ENCODE peak calls at places on chromosomes 16 and 17, in four cellular contexts. C is CD8-positive, alpha-beta T cell; P is IMR-90; L is K562. U is an unnamed sample. For H3K4me1 and H3K9me3, the result is how much of the 10 kb centered on the place peaks cover.

GRCh38 chr16:57140866-57141668 is 44.8 kb downstream of the PSME3IP1 start:
- DNase-seq in C (no peak), P (no peak), L (peak), U (no peak)

GRCh38 chr16:63890072-63890471 is 1231.8 kb downstream of the CDH11 start:
- DNase-seq in C (no peak), P (peak), L (no peak), U (peak)

GRCh38 chr16:85505794-85506339 is 107.3 kb upstream of the GSE1 start:
- DNase-seq in C (no peak), P (no peak), L (no peak), U (no peak)

GRCh38 chr17:5838661-5839300 is 231.4 kb upstream of the WSCD1 start:
- DNase-seq in C (no peak), P (no peak), L (no peak), U (no peak)

GRCh38 chr16:63617047-63617989 is 1504.5 kb downstream of the CDH11 start:
- DNase-seq in C (no peak), P (no peak), L (no peak), U (no peak)

GRCh38 chr16:85626191-85626951 is 13.2 kb downstream of the GSE1 start:
- DNase-seq in C (no peak), P (no peak), L (no peak), U (no peak)

GRCh38 chr17:57810740-57811632 is 38.9 kb downstream of the MRPS23 start:
- DNase-seq in C (no peak), P (peak), L (no peak), U (peak)

GRCh38 chr17:55152236-55152635 is 112.5 kb upstream of the HLF start:
- DNase-seq in C (no peak), P (peak), L (no peak), U (no peak)

GRCh38 chr16:86566966-86567700 is 504 bp downstream of the FOXC2 start:
- DNase-seq in C (no peak), P (peak), L (no peak), U (peak)

GRCh38 chr16:84386044-84386443 is 17.7 kb downstream of the ATP2C2 start:
- DNase-seq in C (no peak), P (no peak), L (no peak), U (no peak)

GRCh38 chr17:57911834-57912673 is 43.2 kb downstream of the CUEDC1 start:
- DNase-seq in C (no peak), P (no peak), L (no peak), U (peak)

GRCh38 chr17:75153854-75154194 is 488 bp downstream of the JPT1 start:
- DNase-seq in C (no peak), P (no peak), L (no peak), U (no peak)

GRCh38 chr16:85417156-85417860 is 195.8 kb upstream of the GSE1 start:
- DNase-seq in C (no peak), P (no peak), L (no peak), U (no peak)

GRCh38 chr17:49193513-49194296 is 16.7 kb downstream of the GNGT2 start:
- DNase-seq in C (no peak), P (peak), L (peak), U (no peak)

GRCh38 chr17:83118071-83118841 is 38.8 kb downstream of the METRNL start:
- DNase-seq in C (no peak), P (no peak), L (no peak), U (no peak)

GRCh38 chr17:15368605-15369004 is 27.2 kb upstream of the TEKT3 start:
- DNase-seq in C (no peak), P (no peak), L (no peak), U (no peak)

GRCh38 chr16:68728558-68728957 is 8.5 kb upstream of the CDH1 start:
- DNase-seq in C (no peak), P (no peak), L (no peak), U (no peak)

GRCh38 chr17:77436058-77436442 is 295.3 kb downstream of the SEC14L1 start:
- DNase-seq in C (no peak), P (peak), L (no peak), U (peak)

GRCh38 chr17:36602924-36603384 is 1.6 kb downstream of the MRM1 start:
- DNase-seq in C (peak), P (peak), L (peak), U (peak)

GRCh38 chr16:4378202-4378666 is 6.6 kb downstream of the VASN start:
- DNase-seq in C (no peak), P (no peak), L (peak), U (no peak)

GRCh38 chr16:54817432-54817831 is 113.2 kb upstream of the IRX5 start:
- DNase-seq in C (no peak), P (no peak), L (peak), U (peak)

GRCh38 chr16:15682105-15682570 is 32.1 kb downstream of the NDE1 start:
- DNase-seq in C (peak), P (peak), L (peak), U (peak)

GRCh38 chr17:74271902-74272563 is 2.0 kb upstream of the DNAI2 start:
- DNase-seq in C (no peak), P (no peak), L (no peak), U (peak)

GRCh38 chr17:16923097-16923903 is 48.6 kb downstream of the TNFRSF13B start:
- DNase-seq in C (no peak), P (no peak), L (no peak), U (no peak)

GRCh38 chr16:30526137-30526822 is at the start of gene ZNF768:
- DNase-seq in C (peak), P (no peak), L (peak), U (peak)

GRCh38 chr17:30571921-30572320 is 94.7 kb downstream of the GOSR1 start:
- DNase-seq in C (no peak), P (no peak), L (no peak), U (no peak)

GRCh38 chr16:85363427-85363826 is 249.7 kb upstream of the GSE1 start:
- DNase-seq in C (no peak), P (no peak), L (no peak), U (no peak)

GRCh38 chr17:77424585-77425344 is 284.0 kb downstream of the SEC14L1 start:
- DNase-seq in C (no peak), P (peak), L (peak), U (peak)

GRCh38 chr17:74296548-74296936 is 22.5 kb downstream of the DNAI2 start:
- DNase-seq in C (no peak), P (peak), L (peak), U (peak)

GRCh38 chr16:59046335-59046734 is 312.2 kb upstream of the GOT2 start:
- DNase-seq in C (no peak), P (peak), L (no peak), U (no peak)

GRCh38 chr17:4634981-4635380 is 6.5 kb downstream of the ALOX15 start:
- DNase-seq in C (no peak), P (no peak), L (no peak), U (no peak)

GRCh38 chr16:85716680-85717038 is 27.9 kb upstream of the GINS2 start:
- DNase-seq in C (no peak), P (no peak), L (no peak), U (peak)

GRCh38 chr17:32671891-32672290 is 185.1 kb downstream of the CDK5R1 start:
- DNase-seq in C (no peak), P (no peak), L (no peak), U (no peak)

GRCh38 chr17:63479495-63480184 is 2.8 kb downstream of the ACE start:
- DNase-seq in C (no peak), P (no peak), L (no peak), U (no peak)

GRCh38 chr16:17773698-17774101 is 302.9 kb upstream of the XYLT1 start:
- DNase-seq in C (no peak), P (peak), L (no peak), U (no peak)

DNA sequence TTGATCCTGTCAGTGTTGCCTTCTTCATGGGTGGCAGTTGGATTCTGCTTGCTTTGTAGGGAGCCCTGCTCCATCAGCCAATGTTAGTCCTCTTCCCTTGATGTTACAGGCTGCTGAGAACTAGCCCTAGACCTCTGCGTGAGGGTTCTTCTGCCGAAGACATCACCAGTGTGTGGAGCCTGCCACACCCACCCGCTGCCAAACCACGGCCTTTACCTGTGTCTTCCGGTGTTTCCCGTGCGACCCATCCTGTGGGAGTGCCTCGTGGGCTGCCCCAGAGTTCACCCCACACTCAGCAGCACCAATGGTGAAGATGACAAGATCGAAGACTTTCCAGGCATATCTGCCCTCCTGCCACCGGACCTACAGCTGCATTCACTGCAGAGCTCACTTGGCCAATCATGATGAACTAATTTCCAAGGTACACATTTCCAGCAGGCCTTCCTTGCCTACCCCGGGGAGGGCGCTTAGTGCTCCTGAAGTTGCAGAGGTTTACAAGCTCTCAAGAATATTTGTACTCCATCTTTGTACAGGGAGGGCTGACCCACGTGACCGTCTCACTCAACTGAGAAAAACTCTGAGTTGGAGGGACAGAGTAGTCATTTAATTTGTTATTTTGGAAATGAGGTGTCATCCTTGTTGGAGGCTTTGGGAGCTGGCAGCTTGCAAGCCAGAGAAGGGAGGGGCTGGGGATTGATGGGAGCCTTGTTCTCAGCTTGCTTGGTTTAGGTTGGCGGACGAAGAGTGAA is 21.8 kb downstream of the YPEL2 start:
- DNase-seq in C (no peak), P (no peak), L (no peak), U (no peak)
- H3K4me1 ChIP-seq in C (half or more), P (under half), L (under half), U (under half)

GRCh38 chr16:35210681-35211433 is 1751.4 kb downstream of the TP53TG3F start:
- DNase-seq in C (no peak), P (no peak), L (no peak), U (no peak)
- H3K9me3 ChIP-seq in C (under half), P (under half), L (under half), U (under half)

DNA sequence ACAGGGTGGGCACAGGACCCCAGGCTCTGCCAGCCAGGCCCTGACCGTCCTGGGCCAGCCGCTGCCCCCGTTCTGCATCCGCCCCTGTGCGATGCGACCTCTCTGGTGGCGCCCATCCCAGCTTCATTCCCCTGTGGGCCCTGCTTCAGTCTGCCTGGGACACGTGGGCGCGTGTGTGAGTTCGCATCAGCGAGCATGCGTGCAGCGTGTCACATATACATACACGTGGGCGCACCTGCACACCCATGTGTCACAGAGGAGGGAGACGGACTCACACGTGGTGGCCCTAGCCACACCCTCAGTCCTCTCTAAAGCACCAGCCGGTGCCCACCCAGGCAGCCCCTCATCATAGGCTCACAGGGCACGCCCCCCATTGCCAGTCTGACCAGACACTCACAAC is 9.8 kb upstream of the CDH15 start:
- DNase-seq in C (no peak), P (no peak), L (no peak), U (no peak)
- H3K4me1 ChIP-seq in C (under half), P (under half), L (half or more), U (under half)

GRCh38 chr17:8916470-8916869 is 49.0 kb upstream of the PIK3R6 start:
- DNase-seq in C (no peak), P (no peak), L (no peak), U (no peak)

GRCh38 chr17:8921147-8921546 is 44.4 kb downstream of the PIK3R5 start:
- DNase-seq in C (no peak), P (no peak), L (no peak), U (no peak)

GRCh38 chr17:8922451-8922850 is 43.1 kb downstream of the PIK3R5 start:
- DNase-seq in C (no peak), P (peak), L (no peak), U (no peak)

GRCh38 chr17:8922923-8923322 is 42.6 kb downstream of the PIK3R5 start:
- DNase-seq in C (no peak), P (no peak), L (no peak), U (no peak)

DNA sequence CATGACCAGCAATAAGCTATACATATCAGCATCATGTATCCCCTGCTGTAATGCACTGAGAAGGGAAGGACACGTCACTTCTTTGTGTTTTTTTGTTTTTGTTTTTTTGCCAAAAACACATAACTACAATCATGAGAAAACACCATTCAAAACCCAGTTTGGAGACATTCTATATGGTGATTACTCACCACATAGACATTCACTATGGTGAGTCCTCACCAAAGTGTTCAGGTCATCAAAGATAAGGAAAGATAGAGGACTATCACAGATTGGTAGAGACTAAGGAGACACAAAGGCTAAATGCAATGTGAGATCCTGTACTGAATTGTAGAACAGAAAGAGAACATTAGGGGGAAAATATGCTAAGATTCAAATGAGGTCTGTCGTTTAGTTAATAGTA is 46.7 kb downstream of the PIK3R5 start:
- DNase-seq in C (no peak), P (no peak), L (no peak), U (no peak)
- H3K9me3 ChIP-seq in C (under half), P (under half), L (under half), U (under half)

GRCh38 chr17:61313515-61314326 is 85.9 kb upstream of the TBX2 start:
- DNase-seq in C (no peak), P (no peak), L (no peak), U (no peak)
- H3K4me1 ChIP-seq in C (under half), P (under half), L (under half), U (under half)

DNA sequence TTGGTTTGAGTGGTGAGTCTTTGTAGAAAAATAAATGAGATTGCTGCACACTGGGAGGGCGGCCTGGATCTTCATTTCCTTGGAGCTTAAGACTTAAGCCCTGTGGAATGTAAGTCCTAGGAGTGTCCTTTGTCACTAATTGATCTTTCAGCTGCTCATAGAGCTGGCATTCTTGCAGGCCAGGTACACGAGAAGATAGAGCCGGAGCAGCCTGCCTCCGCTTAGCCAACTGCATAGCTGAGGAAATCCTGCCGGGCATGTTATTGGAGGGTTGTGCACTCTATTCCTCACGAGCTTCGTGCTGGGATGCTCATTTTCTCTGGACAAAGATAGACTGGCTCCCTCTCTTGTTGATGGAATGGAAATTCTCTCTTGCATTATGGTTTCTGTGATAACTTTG is 76.8 kb downstream of the RPA1 start:
- DNase-seq in C (no peak), P (no peak), L (no peak), U (peak)
- H3K9me3 ChIP-seq in C (under half), P (under half), L (under half), U (under half)

GRCh38 chr17:1208966-1209365 is 29.2 kb upstream of the ABR start:
- DNase-seq in C (no peak), P (no peak), L (no peak), U (no peak)
- H3K4me1 ChIP-seq in C (under half), P (under half), L (under half), U (under half)

DNA sequence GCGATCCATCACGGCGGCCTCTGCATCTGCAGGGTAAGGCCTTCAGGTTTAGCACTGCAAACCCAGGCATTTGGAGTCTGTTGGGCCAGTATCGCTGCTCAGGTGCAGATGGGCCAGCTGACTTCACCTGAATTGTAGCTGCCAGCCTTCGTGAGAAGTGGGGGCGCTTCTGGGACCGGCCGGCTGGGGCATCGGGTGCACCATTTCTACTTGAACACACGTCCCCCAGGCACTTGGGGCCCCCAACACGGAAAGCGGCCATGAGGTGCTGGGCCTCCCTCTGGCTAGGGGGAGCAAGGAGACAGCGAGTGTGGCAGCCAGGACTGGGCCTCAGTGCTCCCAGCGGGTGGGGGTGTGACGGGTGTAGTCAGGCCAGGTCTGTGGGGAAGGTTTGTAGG is 767.6 kb downstream of the KCNJ18 start:
- DNase-seq in C (no peak), P (no peak), L (no peak), U (no peak)
- H3K9me3 ChIP-seq in C (under half), P (under half), L (under half), U (under half)

GRCh38 chr16:27244363-27244755 is 24.2 kb downstream of the NSMCE1 start:
- DNase-seq in C (no peak), P (no peak), L (no peak), U (no peak)
- H3K4me1 ChIP-seq in C (under half), P (under half), L (under half), U (under half)

GRCh38 chr16:35564889-35565288 is 2105.5 kb downstream of the TP53TG3F start:
- DNase-seq in C (no peak), P (no peak), L (no peak), U (no peak)
- H3K9me3 ChIP-seq in C (under half), P (under half), L (under half), U (under half)